ENCODE peak calls at places on chromosomes 6 and 20, in five cellular contexts. C is GM23338, M is HCT116, X is PC-3, G is GM23248. R is an unnamed sample.

GRCh38 chr20:54212226-54212625 is 4.3 kb downstream of the PFDN4 start:
- DNase-seq in C (no peak), M (no peak), X (no peak), G (peak; percentile 57), R (no peak)

GRCh38 chr20:6053776-6054688 is at the start of gene LRRN4:
- DNase-seq in C (peak; percentile 83), M (peak; percentile 19), X (peak; percentile 96), G (peak; percentile 19), R (no peak)

GRCh38 chr6:66508433-66508832 is 801.4 kb upstream of the EYS start:
- DNase-seq in C (no peak), M (no peak), X (peak; percentile 38), G (peak; percentile 0), R (no peak)

GRCh38 chr6:90369024-90369519 is 72.4 kb upstream of the BACH2 start:
- DNase-seq in C (peak; percentile 88), M (peak; percentile 99), X (peak; percentile 98), G (peak; percentile 98), R (no peak)

GRCh38 chr6:156564128-156564806 is 212.9 kb upstream of the ARID1B start:
- DNase-seq in C (peak; percentile 81), M (peak; percentile 40), X (peak; percentile 66), G (peak; percentile 80), R (peak; percentile 89)

GRCh38 chr6:52531396-52531795 is 45.5 kb downstream of the TRAM2 start:
- DNase-seq in C (no peak), M (no peak), X (no peak), G (peak; percentile 14), R (no peak)

GRCh38 chr6:116872771-116873170 is 4.3 kb upstream of the RFX6 start:
- DNase-seq in C (no peak), M (no peak), X (no peak), G (no peak), R (no peak)

GRCh38 chr6:154410619-154411044 is 54.0 kb upstream of the IPCEF1 start:
- DNase-seq in C (peak; percentile 40), M (peak; percentile 66), X (peak; percentile 90), G (peak; percentile 95), R (no peak)

GRCh38 chr6:146770965-146771735 is 172.4 kb downstream of the ADGB start:
- DNase-seq in C (no peak), M (no peak), X (no peak), G (peak; percentile 26), R (peak; percentile 22)

GRCh38 chr6:100456881-100457220 is 7.9 kb downstream of the SIM1 start:
- DNase-seq in C (no peak), M (no peak), X (no peak), G (no peak), R (no peak)

GRCh38 chr6:100456178-100456880 is 8.4 kb downstream of the SIM1 start:
- DNase-seq in C (peak; percentile 46), M (no peak), X (no peak), G (no peak), R (no peak)

GRCh38 chr6:100454571-100455229 is 10.0 kb downstream of the SIM1 start:
- DNase-seq in C (peak; percentile 80), M (no peak), X (no peak), G (no peak), R (no peak)

GRCh38 chr6:100453701-100454521 is 10.8 kb downstream of the SIM1 start:
- DNase-seq in C (peak; percentile 90), M (no peak), X (peak; percentile 26), G (no peak), R (no peak)

GRCh38 chr6:100455230-100456124 is 9.2 kb downstream of the SIM1 start:
- DNase-seq in C (peak; percentile 76), M (no peak), X (no peak), G (no peak), R (no peak)
- H3K9me2 ChIP-seq in C (no peaks in the 10 kb centered on the region), M (no peaks in the 10 kb centered on the region), X (no peaks in the 10 kb centered on the region), G (no peaks in the 10 kb centered on the region), R (no peaks in the 10 kb centered on the region)

DNA sequence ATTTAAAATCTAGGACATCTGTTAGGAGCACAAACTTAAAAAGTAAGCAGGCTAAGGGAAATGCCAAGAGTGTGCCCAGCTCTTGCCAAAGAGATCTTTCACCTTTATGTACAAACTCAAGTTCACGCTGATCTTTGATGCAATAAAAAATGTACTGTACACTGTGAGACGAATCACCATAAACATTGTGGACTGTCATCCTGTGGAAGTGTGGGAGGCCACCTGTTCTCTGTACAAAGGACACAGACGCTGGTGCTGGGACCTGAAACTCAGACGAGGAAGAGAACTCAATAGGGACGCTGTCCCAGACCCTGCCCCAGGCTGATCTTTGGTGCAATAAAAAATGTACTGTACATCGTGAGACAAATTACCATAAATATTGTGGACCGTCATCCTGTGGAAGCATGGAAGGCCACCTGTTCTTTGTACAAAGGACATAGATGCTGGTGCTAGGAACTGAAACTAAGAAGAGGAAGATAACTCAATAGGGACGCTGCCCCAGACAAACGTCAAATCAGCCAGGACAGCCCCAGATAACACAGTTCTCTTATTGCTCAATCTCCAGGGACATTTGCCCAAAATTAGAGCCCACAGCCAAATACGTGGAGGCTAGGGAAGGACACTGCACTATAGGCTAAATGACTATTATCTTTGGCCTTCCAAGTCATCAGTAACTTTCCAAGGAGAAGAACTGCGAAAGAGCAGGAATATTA is 312.7 kb upstream of the SGK1 start:
- DNase-seq in C (no peak), M (no peak), X (no peak), G (no peak), R (peak; percentile 79)
- TF ChIP-seq EZH2phosphoT487 in C (no peak), M (no peak), X (no peak), G (no peak), R (no peak)

DNA sequence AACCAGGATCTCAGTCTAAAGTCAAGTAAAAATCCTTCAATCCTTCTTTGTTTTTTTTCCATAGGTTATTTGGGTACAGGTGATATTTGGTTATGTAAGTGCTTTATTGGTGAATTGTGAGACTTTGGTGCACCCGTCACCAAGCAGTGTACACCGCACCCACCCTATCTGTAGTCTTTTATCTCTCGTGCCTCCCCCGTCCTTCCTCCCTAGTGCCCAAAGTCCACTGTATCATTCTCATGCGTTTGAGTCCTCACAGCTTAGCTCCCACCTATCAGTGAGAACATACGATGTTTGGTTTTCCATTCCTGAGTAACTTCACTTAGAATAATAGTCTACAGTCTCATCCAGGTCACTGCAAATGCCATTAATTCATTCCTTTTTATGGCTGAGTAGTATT is 879 bp downstream of the MUC22 start:
- DNase-seq in C (no peak), M (no peak), X (no peak), G (no peak), R (no peak)
- H3K9me2 ChIP-seq in C (no peaks in the 10 kb centered on the region), M (no peaks in the 10 kb centered on the region), X (no peaks in the 10 kb centered on the region), G (no peaks in the 10 kb centered on the region), R (no peaks in the 10 kb centered on the region)

GRCh38 chr20:18180815-18181214 is 43.2 kb downstream of the KAT14 start:
- DNase-seq in C (no peak), M (no peak), X (no peak), G (no peak), R (no peak)
- TF ChIP-seq EZH2phosphoT487 in C (no peak), M (no peak), X (no peak), G (no peak), R (no peak)

GRCh38 chr6:31621320-31621939 is 915 bp downstream of the PRRC2A start:
- DNase-seq in C (no peak), M (no peak), X (no peak), G (peak; percentile 41), R (no peak)
- H3K9me2 ChIP-seq in C (no peaks in the 10 kb centered on the region), M (no peaks in the 10 kb centered on the region), X (no peaks in the 10 kb centered on the region), G (no peaks in the 10 kb centered on the region), R (no peaks in the 10 kb centered on the region)

GRCh38 chr6:149236584-149236983 is 80.9 kb upstream of the TAB2 start:
- DNase-seq in C (no peak), M (no peak), X (no peak), G (no peak), R (no peak)
- TF ChIP-seq EZH2phosphoT487 in C (no peak), M (no peak), X (no peak), G (no peak), R (no peak)

GRCh38 chr20:3461911-3462677 is 8.7 kb upstream of the ATRN start:
- DNase-seq in C (no peak), M (no peak), X (peak; percentile 27), G (no peak), R (no peak)
- H3K9me2 ChIP-seq in C (no peaks in the 10 kb centered on the region), M (no peaks in the 10 kb centered on the region), X (no peaks in the 10 kb centered on the region), G (no peaks in the 10 kb centered on the region), R (no peaks in the 10 kb centered on the region)

GRCh38 chr6:118813795-118814194 is 80.2 kb upstream of the ASF1A start:
- DNase-seq in C (no peak), M (no peak), X (no peak), G (peak; percentile 61), R (no peak)
- TF ChIP-seq EZH2phosphoT487 in C (no peak), M (no peak), X (no peak), G (no peak), R (no peak)

GRCh38 chr6:135858941-135859340 is 7.4 kb downstream of the PDE7B start:
- DNase-seq in C (no peak), M (no peak), X (no peak), G (no peak), R (no peak)
- H3K9me2 ChIP-seq in C (no peaks in the 10 kb centered on the region), M (no peaks in the 10 kb centered on the region), X (no peaks in the 10 kb centered on the region), G (no peaks in the 10 kb centered on the region), R (no peaks in the 10 kb centered on the region)